ENCODE peak calls at places on chromosomes 7 and 10, in six cellular contexts. One of them, this sample, is unnamed.

GRCh38 chr10:373516-374309 is 238.5 kb downstream of the ZMYND11 start:
- DNase-seq in GM23248: peak; percentile 64
- DNase-seq in keratinocyte: no peak
- DNase-seq in neuronal stem cell: peak; percentile 12
- DNase-seq in esophagus squamous epithelium: no peak
- DNase-seq in stomach: no peak
- DNase-seq in this sample: no peak

GRCh38 chr7:35241884-35242283 is 12.0 kb downstream of the TBX20 start:
- DNase-seq in GM23248: no peak
- DNase-seq in keratinocyte: no peak
- DNase-seq in neuronal stem cell: no peak
- DNase-seq in esophagus squamous epithelium: no peak
- DNase-seq in stomach: no peak
- DNase-seq in this sample: no peak

GRCh38 chr7:587769-588168 is 68.1 kb upstream of the PDGFA start:
- DNase-seq in GM23248: no peak
- DNase-seq in keratinocyte: no peak
- DNase-seq in neuronal stem cell: no peak
- DNase-seq in esophagus squamous epithelium: no peak
- DNase-seq in stomach: no peak
- DNase-seq in this sample: no peak

GRCh38 chr10:6313107-6313895 is 110.6 kb downstream of the PFKFB3 start:
- DNase-seq in GM23248: peak; percentile 57
- DNase-seq in keratinocyte: no peak
- DNase-seq in neuronal stem cell: no peak
- DNase-seq in esophagus squamous epithelium: no peak
- DNase-seq in stomach: no peak
- DNase-seq in this sample: no peak

GRCh38 chr7:43004076-43004475 is 71.9 kb downstream of the MRPL32 start:
- DNase-seq in GM23248: no peak
- DNase-seq in keratinocyte: no peak
- DNase-seq in neuronal stem cell: no peak
- DNase-seq in esophagus squamous epithelium: no peak
- DNase-seq in stomach: no peak
- DNase-seq in this sample: no peak

GRCh38 chr10:129941199-129942018 is 22.7 kb downstream of the EBF3 start:
- DNase-seq in GM23248: no peak
- DNase-seq in keratinocyte: no peak
- DNase-seq in neuronal stem cell: no peak
- DNase-seq in esophagus squamous epithelium: no peak
- DNase-seq in stomach: peak; percentile 20
- DNase-seq in this sample: no peak

GRCh38 chr7:128275651-128276050 is 34.6 kb downstream of the LEP start:
- DNase-seq in GM23248: no peak
- DNase-seq in keratinocyte: no peak
- DNase-seq in neuronal stem cell: no peak
- DNase-seq in esophagus squamous epithelium: no peak
- DNase-seq in stomach: no peak
- DNase-seq in this sample: no peak

GRCh38 chr10:17348111-17349008 is 106.0 kb downstream of the ST8SIA6 start:
- DNase-seq in GM23248: peak; percentile 94
- DNase-seq in keratinocyte: peak; percentile 79
- DNase-seq in neuronal stem cell: no peak
- DNase-seq in esophagus squamous epithelium: no peak
- DNase-seq in stomach: no peak
- DNase-seq in this sample: no peak

GRCh38 chr7:140915948-140916555 is 8.7 kb downstream of the BRAF start:
- DNase-seq in GM23248: no peak
- DNase-seq in keratinocyte: no peak
- DNase-seq in neuronal stem cell: no peak
- DNase-seq in esophagus squamous epithelium: no peak
- DNase-seq in stomach: no peak
- DNase-seq in this sample: no peak

GRCh38 chr7:93476491-93477344 is 97.8 kb downstream of the CALCR start:
- DNase-seq in GM23248: no peak
- DNase-seq in keratinocyte: no peak
- DNase-seq in neuronal stem cell: peak; percentile 51
- DNase-seq in esophagus squamous epithelium: no peak
- DNase-seq in stomach: no peak
- DNase-seq in this sample: no peak

GRCh38 chr7:128836729-128837348 is 6.6 kb downstream of the FLNC start:
- DNase-seq in GM23248: no peak
- DNase-seq in keratinocyte: no peak
- DNase-seq in neuronal stem cell: no peak
- DNase-seq in esophagus squamous epithelium: no peak
- DNase-seq in stomach: no peak
- DNase-seq in this sample: no peak

GRCh38 chr7:144819566-144819965 is 16.3 kb downstream of the TPK1 start:
- DNase-seq in GM23248: no peak
- DNase-seq in keratinocyte: no peak
- DNase-seq in neuronal stem cell: no peak
- DNase-seq in esophagus squamous epithelium: no peak
- DNase-seq in stomach: no peak
- DNase-seq in this sample: no peak

GRCh38 chr10:50415292-50415691 is 164.0 kb upstream of the ASAH2 start:
- DNase-seq in GM23248: no peak
- DNase-seq in keratinocyte: no peak
- DNase-seq in neuronal stem cell: no peak
- DNase-seq in esophagus squamous epithelium: no peak
- DNase-seq in stomach: no peak
- DNase-seq in this sample: no peak

DNA sequence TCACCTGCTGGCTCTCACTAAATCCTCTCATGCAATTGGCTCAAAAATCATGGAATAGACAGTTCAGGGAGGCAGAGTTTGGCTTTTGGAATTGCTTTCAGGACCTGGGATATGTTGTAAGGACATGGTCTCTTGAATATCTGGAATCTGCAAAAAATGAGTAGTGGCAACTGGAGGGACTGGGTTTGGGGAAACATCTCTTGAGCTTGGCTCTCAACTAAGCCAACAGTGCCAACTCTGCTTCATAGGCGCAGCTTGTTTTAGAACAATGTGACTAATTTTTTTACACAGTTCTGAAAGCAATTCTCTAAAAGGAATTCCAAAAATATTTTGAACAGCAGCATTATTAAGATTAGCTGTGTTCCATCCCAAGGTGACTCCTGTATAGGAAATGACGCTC is 121.5 kb upstream of the DPP6 start:
- DNase-seq in GM23248: no peak
- DNase-seq in keratinocyte: no peak
- DNase-seq in neuronal stem cell: no peak
- DNase-seq in esophagus squamous epithelium: no peak
- DNase-seq in stomach: no peak
- DNase-seq in this sample: no peak
- H3K9me3 ChIP-seq in GM23248: no peaks in the 10 kb centered on the region
- H3K9me3 ChIP-seq in keratinocyte: peaks cover 8% of the 10 kb centered on the region
- H3K9me3 ChIP-seq in neuronal stem cell: no peaks in the 10 kb centered on the region
- H3K9me3 ChIP-seq in esophagus squamous epithelium: no peaks in the 10 kb centered on the region
- H3K9me3 ChIP-seq in stomach: no peaks in the 10 kb centered on the region
- H3K9me3 ChIP-seq in this sample: no peaks in the 10 kb centered on the region

GRCh38 chr7:158057446-158057845 is 530.2 kb downstream of the PTPRN2 start:
- DNase-seq in GM23248: no peak
- DNase-seq in keratinocyte: no peak
- DNase-seq in neuronal stem cell: no peak
- DNase-seq in esophagus squamous epithelium: no peak
- DNase-seq in stomach: no peak
- DNase-seq in this sample: no peak
- H3K9me3 ChIP-seq in GM23248: no peaks in the 10 kb centered on the region
- H3K9me3 ChIP-seq in keratinocyte: peaks cover 23% of the 10 kb centered on the region
- H3K9me3 ChIP-seq in neuronal stem cell: peaks cover 5% of the 10 kb centered on the region
- H3K9me3 ChIP-seq in esophagus squamous epithelium: peaks cover 7% of the 10 kb centered on the region
- H3K9me3 ChIP-seq in stomach: peaks cover 8% of the 10 kb centered on the region
- H3K9me3 ChIP-seq in this sample: no peaks in the 10 kb centered on the region

DNA sequence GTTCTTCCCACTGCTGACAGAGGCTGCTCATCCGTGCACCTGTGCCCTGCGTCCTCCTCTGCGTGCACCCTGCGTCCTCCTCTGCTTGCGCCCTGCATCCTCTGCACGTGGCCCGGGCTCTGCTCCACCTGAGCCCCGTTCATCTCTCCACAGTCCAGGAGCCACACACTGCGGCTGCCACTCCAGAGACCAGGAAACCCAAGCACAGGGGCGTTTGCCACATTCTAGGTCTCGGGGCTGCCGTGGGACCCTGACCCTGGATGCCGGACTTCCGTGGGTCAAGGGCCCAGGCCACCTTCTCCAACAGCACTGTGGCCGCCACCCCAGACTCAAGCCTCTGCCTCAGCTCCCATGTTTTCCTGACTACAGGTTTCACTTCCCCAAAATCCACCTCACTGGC is 460.4 kb downstream of the PTPRN2 start:
- DNase-seq in GM23248: no peak
- DNase-seq in keratinocyte: no peak
- DNase-seq in neuronal stem cell: no peak
- DNase-seq in esophagus squamous epithelium: no peak
- DNase-seq in stomach: no peak
- DNase-seq in this sample: no peak
- H3K9me3 ChIP-seq in GM23248: no peaks in the 10 kb centered on the region
- H3K9me3 ChIP-seq in keratinocyte: peaks cover 31% of the 10 kb centered on the region
- H3K9me3 ChIP-seq in neuronal stem cell: no peaks in the 10 kb centered on the region
- H3K9me3 ChIP-seq in esophagus squamous epithelium: no peaks in the 10 kb centered on the region
- H3K9me3 ChIP-seq in stomach: no peaks in the 10 kb centered on the region
- H3K9me3 ChIP-seq in this sample: no peaks in the 10 kb centered on the region

GRCh38 chr10:131776496-131776895 is 124.3 kb upstream of the PPP2R2D start:
- DNase-seq in GM23248: no peak
- DNase-seq in keratinocyte: no peak
- DNase-seq in neuronal stem cell: no peak
- DNase-seq in esophagus squamous epithelium: no peak
- DNase-seq in stomach: peak; percentile 15
- DNase-seq in this sample: no peak
- H3K9me3 ChIP-seq in GM23248: no peaks in the 10 kb centered on the region
- H3K9me3 ChIP-seq in keratinocyte: peaks cover 4% of the 10 kb centered on the region
- H3K9me3 ChIP-seq in neuronal stem cell: peaks cover 18% of the 10 kb centered on the region
- H3K9me3 ChIP-seq in esophagus squamous epithelium: peaks cover 39% of the 10 kb centered on the region
- H3K9me3 ChIP-seq in stomach: peaks cover 35% of the 10 kb centered on the region
- H3K9me3 ChIP-seq in this sample: no peaks in the 10 kb centered on the region